ENCODE peak calls at places on chromosome 13, in four cellular contexts. E is posterior cingulate gyrus; F is HFFc6; B is stimulated activated naive CD8-positive, alpha-beta T cell treated with anti-CD3 and anti-CD28 coated beads, Interleukin-15, Interleukin-2, amounts not matched to agents 100 U/mL and 50 U/mL, for 24 hours. G is an unnamed sample.

GRCh38 chr13:44333950-44334675 is 39.5 kb upstream of the SERP2 start:
- DNase-seq in E (no peak), F (no peak), B (no peak), G (no peak)

GRCh38 chr13:98451676-98452105 is 125.2 kb downstream of the STK24 start:
- DNase-seq in E (peak), F (no peak), B (no peak), G (no peak)

GRCh38 chr13:73715114-73715909 is 418.9 kb downstream of the KLF12 start:
- DNase-seq in B (peak), E (no peak), F (no peak), G (peak)

GRCh38 chr13:77239312-77239711 is 87.6 kb downstream of the MYCBP2 start:
- DNase-seq in E (no peak), B (no peak), F (no peak), G (no peak)

GRCh38 chr13:99961634-99962033 is 9.9 kb downstream of the ZIC5 start:
- DNase-seq in B (no peak), E (no peak), F (no peak), G (no peak)

GRCh38 chr13:35797946-35798345 is 321.5 kb upstream of the MAB21L1 start:
- DNase-seq in F (no peak), B (no peak), E (no peak), G (no peak)

GRCh38 chr13:114140131-114140908 is 7.9 kb upstream of the RASA3 start:
- DNase-seq in B (no peak), F (no peak), E (peak), G (no peak)

GRCh38 chr13:76928456-76928855 is 19.9 kb upstream of the ACOD1 start:
- DNase-seq in E (no peak), F (no peak), B (no peak), G (no peak)

GRCh38 chr13:39224841-39225240 is 186.6 kb downstream of the NHLRC3 start:
- DNase-seq in F (no peak), E (no peak), B (no peak), G (no peak)

GRCh38 chr13:40981949-40982348 is 37.2 kb downstream of the ELF1 start:
- DNase-seq in E (no peak), B (no peak), F (no peak), G (no peak)

GRCh38 chr13:75803175-75803611 is 167.1 kb downstream of the LMO7 start:
- DNase-seq in E (no peak), B (no peak), F (no peak), G (no peak)

GRCh38 chr13:78102121-78102677 is 183.6 kb upstream of the EDNRB start:
- DNase-seq in B (no peak), E (no peak), F (peak), G (peak)

GRCh38 chr13:30971575-30971974 is 39.1 kb downstream of the TEX26 start:
- DNase-seq in B (no peak), F (peak), E (no peak), G (no peak)

GRCh38 chr13:75258159-75258782 is 223.7 kb downstream of the TBC1D4 start:
- DNase-seq in F (peak), B (no peak), E (no peak), G (no peak)

GRCh38 chr13:24724714-24725113 is 39.3 kb upstream of the RNF17 start:
- DNase-seq in E (no peak), F (no peak), B (no peak), G (no peak)

GRCh38 chr13:113671066-113672001 is 4.3 kb downstream of the GRK1 start:
- DNase-seq in E (peak), B (no peak), F (no peak), G (no peak)

GRCh38 chr13:85631801-85632200 is 167.4 kb downstream of the SLITRK6 start:
- DNase-seq in F (peak), E (no peak), B (no peak), G (no peak)

GRCh38 chr13:20461481-20461859 is 64.2 kb downstream of the CRYL1 start:
- DNase-seq in F (peak), E (no peak), B (peak), G (no peak)

GRCh38 chr13:45928843-45929242 is 77.3 kb upstream of the SIAH3 start:
- DNase-seq in E (no peak), B (no peak), F (no peak), G (no peak)

GRCh38 chr13:80477641-80478443 is 136.9 kb upstream of the SPRY2 start:
- DNase-seq in E (no peak), F (no peak), B (no peak), G (no peak)

GRCh38 chr13:93561553-93561952 is 334.9 kb downstream of the GPC6 start:
- DNase-seq in E (no peak), B (no peak), F (no peak), G (no peak)

G was measured in GM13976.